ENCODE peak calls at places on chromosomes 1 and 21, in five cellular contexts. One of them, this sample, is unnamed.

GRCh38 chr1:40951943-40952743 is 27.4 kb upstream of the CTPS1 start:
- DNase-seq in kidney epithelial cell: no peak
- DNase-seq in A673: peak; percentile 62
- DNase-seq in stomach: peak; percentile 83
- DNase-seq in PC-3: peak; percentile 87
- DNase-seq in this sample: no peak

GRCh38 chr1:26468911-26469310 is 3.3 kb upstream of the HMGN2 start:
- DNase-seq in kidney epithelial cell: no peak
- DNase-seq in A673: no peak
- DNase-seq in stomach: peak; percentile 45
- DNase-seq in PC-3: no peak
- DNase-seq in this sample: no peak

GRCh38 chr1:21857142-21857839 is 45.2 kb downstream of the LDLRAD2 start:
- DNase-seq in kidney epithelial cell: no peak
- DNase-seq in A673: no peak
- DNase-seq in stomach: no peak
- DNase-seq in PC-3: no peak
- DNase-seq in this sample: peak; percentile 35

GRCh38 chr1:52727114-52727586 is 897 bp downstream of the ZYG11B start:
- DNase-seq in kidney epithelial cell: no peak
- DNase-seq in A673: peak; percentile 20
- DNase-seq in stomach: no peak
- DNase-seq in PC-3: peak; percentile 23
- DNase-seq in this sample: no peak

GRCh38 chr1:53681647-53682368 is 57.2 kb downstream of the GLIS1 start:
- DNase-seq in kidney epithelial cell: no peak
- DNase-seq in A673: peak; percentile 12
- DNase-seq in stomach: peak; percentile 48
- DNase-seq in PC-3: peak; percentile 71
- DNase-seq in this sample: no peak

GRCh38 chr1:48493031-48493430 is 21.0 kb upstream of the SPATA6 start:
- DNase-seq in kidney epithelial cell: no peak
- DNase-seq in A673: no peak
- DNase-seq in stomach: no peak
- DNase-seq in PC-3: no peak
- DNase-seq in this sample: no peak

GRCh38 chr1:95509989-95510388 is 276.0 kb downstream of the RWDD3 start:
- DNase-seq in kidney epithelial cell: no peak
- DNase-seq in A673: no peak
- DNase-seq in stomach: no peak
- DNase-seq in PC-3: no peak
- DNase-seq in this sample: no peak

GRCh38 chr1:3170566-3171453 is 101.8 kb downstream of the PRDM16 start:
- DNase-seq in kidney epithelial cell: no peak
- DNase-seq in A673: no peak
- DNase-seq in stomach: peak; percentile 91
- DNase-seq in PC-3: no peak
- DNase-seq in this sample: no peak

GRCh38 chr21:31397939-31398338 is 53.9 kb upstream of the TIAM1 start:
- DNase-seq in kidney epithelial cell: no peak
- DNase-seq in A673: no peak
- DNase-seq in stomach: no peak
- DNase-seq in PC-3: no peak
- DNase-seq in this sample: no peak

GRCh38 chr1:229368347-229368746 is 25.5 kb upstream of the CCSAP start:
- DNase-seq in kidney epithelial cell: no peak
- DNase-seq in A673: no peak
- DNase-seq in stomach: no peak
- DNase-seq in PC-3: no peak
- DNase-seq in this sample: no peak

GRCh38 chr1:227884370-227885134 is 63.2 kb downstream of the WNT9A start:
- DNase-seq in kidney epithelial cell: no peak
- DNase-seq in A673: no peak
- DNase-seq in stomach: peak; percentile 20
- DNase-seq in PC-3: no peak
- DNase-seq in this sample: no peak

GRCh38 chr1:154741747-154742495 is 128.2 kb downstream of the KCNN3 start:
- DNase-seq in kidney epithelial cell: no peak
- DNase-seq in A673: no peak
- DNase-seq in stomach: no peak
- DNase-seq in PC-3: no peak
- DNase-seq in this sample: no peak
- TF ChIP-seq CTCF in kidney epithelial cell: no peak
- TF ChIP-seq CTCF in A673: no peak
- TF ChIP-seq CTCF in stomach: no peak
- TF ChIP-seq CTCF in PC-3: peak; percentile 39
- TF ChIP-seq CTCF in this sample: no peak

GRCh38 chr21:45124596-45124995 is 50.2 kb downstream of the ADARB1 start:
- DNase-seq in kidney epithelial cell: no peak
- DNase-seq in A673: no peak
- DNase-seq in stomach: no peak
- DNase-seq in PC-3: no peak
- DNase-seq in this sample: no peak

GRCh38 chr21:45125347-45125746 is 51.0 kb downstream of the ADARB1 start:
- DNase-seq in kidney epithelial cell: no peak
- DNase-seq in A673: no peak
- DNase-seq in stomach: no peak
- DNase-seq in PC-3: no peak
- DNase-seq in this sample: no peak

GRCh38 chr21:45126983-45127382 is 52.6 kb downstream of the ADARB1 start:
- DNase-seq in kidney epithelial cell: no peak
- DNase-seq in A673: no peak
- DNase-seq in stomach: no peak
- DNase-seq in PC-3: no peak
- DNase-seq in this sample: no peak

GRCh38 chr21:45127937-45128336 is 53.6 kb downstream of the ADARB1 start:
- DNase-seq in kidney epithelial cell: no peak
- DNase-seq in A673: no peak
- DNase-seq in stomach: no peak
- DNase-seq in PC-3: no peak
- DNase-seq in this sample: no peak

DNA sequence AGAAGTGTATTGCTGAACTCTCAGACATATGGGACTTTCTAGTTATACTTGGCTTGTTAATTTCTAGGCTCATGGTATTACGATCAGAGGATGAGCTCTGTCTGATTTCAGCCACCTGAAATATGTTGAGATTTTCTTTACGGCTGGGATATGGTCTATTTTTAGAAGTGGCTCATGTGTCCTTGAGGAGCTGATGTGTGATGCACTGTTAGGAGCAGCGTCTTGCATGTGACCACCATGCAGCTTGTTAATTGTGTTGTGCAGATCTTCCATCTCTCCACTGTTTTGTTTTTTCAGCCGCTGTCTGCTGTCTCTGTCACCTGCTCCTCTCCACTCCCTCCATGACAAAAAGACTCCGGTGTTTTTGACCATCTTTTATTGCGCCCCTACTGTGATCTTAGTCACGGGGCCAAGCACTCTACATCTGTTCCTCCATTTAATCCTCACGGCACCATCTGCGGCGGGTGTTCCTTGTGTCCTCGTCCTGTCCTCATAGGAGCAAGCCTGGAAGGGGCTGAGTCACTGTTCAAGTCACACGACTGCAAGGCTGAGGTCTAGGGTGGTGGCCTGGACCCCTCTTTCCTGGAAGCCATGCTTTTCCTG is 51.8 kb downstream of the ADARB1 start:
- DNase-seq in kidney epithelial cell: no peak
- DNase-seq in A673: no peak
- DNase-seq in stomach: no peak
- DNase-seq in PC-3: no peak
- DNase-seq in this sample: no peak
- H3K4me3 ChIP-seq in kidney epithelial cell: no peak overlapping the region
- H3K4me3 ChIP-seq in A673: no peak overlapping the region
- H3K4me3 ChIP-seq in stomach: no peak overlapping the region
- H3K4me3 ChIP-seq in PC-3: no peak overlapping the region
- H3K4me3 ChIP-seq in this sample: no peak overlapping the region

GRCh38 chr1:92484472-92485373 is 2.0 kb downstream of the GFI1 start:
- DNase-seq in kidney epithelial cell: no peak
- DNase-seq in A673: peak; percentile 45
- DNase-seq in stomach: peak; percentile 48
- DNase-seq in PC-3: peak; percentile 22
- DNase-seq in this sample: no peak
- TF ChIP-seq CTCF in kidney epithelial cell: no peak
- TF ChIP-seq CTCF in A673: peak; percentile 7
- TF ChIP-seq CTCF in stomach: no peak
- TF ChIP-seq CTCF in PC-3: no peak
- TF ChIP-seq CTCF in this sample: no peak

GRCh38 chr1:99279525-99279924 is 15.2 kb downstream of the PLPPR4 start:
- DNase-seq in kidney epithelial cell: no peak
- DNase-seq in A673: no peak
- DNase-seq in stomach: no peak
- DNase-seq in PC-3: no peak
- DNase-seq in this sample: no peak
- H3K4me3 ChIP-seq in kidney epithelial cell: no peak overlapping the region
- H3K4me3 ChIP-seq in A673: no peak overlapping the region
- H3K4me3 ChIP-seq in stomach: no peak overlapping the region
- H3K4me3 ChIP-seq in PC-3: no peak overlapping the region
- H3K4me3 ChIP-seq in this sample: no peak overlapping the region

GRCh38 chr1:223135176-223135575 is 7.9 kb downstream of the TLR5 start:
- DNase-seq in kidney epithelial cell: no peak
- DNase-seq in A673: no peak
- DNase-seq in stomach: no peak
- DNase-seq in PC-3: peak; percentile 94
- DNase-seq in this sample: peak; percentile 53

GRCh38 chr1:223136086-223136485 is 7.0 kb downstream of the TLR5 start:
- DNase-seq in kidney epithelial cell: no peak
- DNase-seq in A673: no peak
- DNase-seq in stomach: no peak
- DNase-seq in PC-3: no peak
- DNase-seq in this sample: no peak

GRCh38 chr1:223137402-223138100 is 5.5 kb downstream of the TLR5 start:
- DNase-seq in kidney epithelial cell: no peak
- DNase-seq in A673: peak; percentile 75
- DNase-seq in stomach: no peak
- DNase-seq in PC-3: peak; percentile 59
- DNase-seq in this sample: peak; percentile 68

GRCh38 chr1:223133301-223133823 is 9.7 kb downstream of the TLR5 start:
- DNase-seq in kidney epithelial cell: no peak
- DNase-seq in A673: no peak
- DNase-seq in stomach: no peak
- DNase-seq in PC-3: no peak
- DNase-seq in this sample: no peak

GRCh38 chr1:223133824-223134435 is 9.1 kb downstream of the TLR5 start:
- DNase-seq in kidney epithelial cell: no peak
- DNase-seq in A673: peak; percentile 91
- DNase-seq in stomach: peak; percentile 91
- DNase-seq in PC-3: peak; percentile 94
- DNase-seq in this sample: peak; percentile 45
- TF ChIP-seq CTCF in kidney epithelial cell: peak; percentile 95
- TF ChIP-seq CTCF in A673: peak; percentile 97
- TF ChIP-seq CTCF in stomach: peak; percentile 95
- TF ChIP-seq CTCF in PC-3: peak; percentile 96
- TF ChIP-seq CTCF in this sample: peak; percentile 98

GRCh38 chr1:84732520-84732919 is 42.3 kb upstream of the SSX2IP start:
- DNase-seq in kidney epithelial cell: no peak
- DNase-seq in A673: no peak
- DNase-seq in stomach: no peak
- DNase-seq in PC-3: peak; percentile 51
- DNase-seq in this sample: no peak
- H3K4me3 ChIP-seq in kidney epithelial cell: no peak overlapping the region
- H3K4me3 ChIP-seq in A673: no peak overlapping the region
- H3K4me3 ChIP-seq in stomach: no peak overlapping the region
- H3K4me3 ChIP-seq in PC-3: no peak overlapping the region
- H3K4me3 ChIP-seq in this sample: no peak overlapping the region

DNA sequence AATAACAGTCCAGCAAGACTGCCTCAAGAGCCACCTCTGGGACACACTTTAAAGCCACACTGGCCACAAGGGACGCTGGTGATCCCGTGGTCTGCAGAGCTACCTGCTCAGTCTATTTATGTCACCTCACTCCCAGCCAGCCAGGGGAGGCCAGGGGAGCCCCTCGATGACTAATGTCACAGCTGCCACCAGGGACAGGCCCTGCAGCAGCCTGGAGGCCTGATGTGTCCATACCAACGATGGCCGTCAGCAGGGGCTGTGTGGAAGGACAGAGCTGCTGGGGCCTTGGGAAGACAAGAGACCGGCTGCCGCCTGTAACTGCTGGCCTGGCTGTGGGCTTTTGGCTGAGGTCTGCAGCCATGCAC is 71.0 kb downstream of the SIK1 start:
- DNase-seq in kidney epithelial cell: no peak
- DNase-seq in A673: no peak
- DNase-seq in stomach: no peak
- DNase-seq in PC-3: no peak
- DNase-seq in this sample: no peak
- TF ChIP-seq CTCF in kidney epithelial cell: no peak
- TF ChIP-seq CTCF in A673: no peak
- TF ChIP-seq CTCF in stomach: no peak
- TF ChIP-seq CTCF in PC-3: no peak
- TF ChIP-seq CTCF in this sample: no peak

GRCh38 chr1:61322769-61323168 is 240.4 kb downstream of the NFIA start:
- DNase-seq in kidney epithelial cell: no peak
- DNase-seq in A673: no peak
- DNase-seq in stomach: no peak
- DNase-seq in PC-3: peak; percentile 92
- DNase-seq in this sample: no peak

GRCh38 chr1:61320575-61320974 is 238.2 kb downstream of the NFIA start:
- DNase-seq in kidney epithelial cell: no peak
- DNase-seq in A673: no peak
- DNase-seq in stomach: no peak
- DNase-seq in PC-3: no peak
- DNase-seq in this sample: no peak

GRCh38 chr1:61322008-61322744 is 239.8 kb downstream of the NFIA start:
- DNase-seq in kidney epithelial cell: no peak
- DNase-seq in A673: no peak
- DNase-seq in stomach: no peak
- DNase-seq in PC-3: peak; percentile 71
- DNase-seq in this sample: no peak

GRCh38 chr1:61316493-61316892 is 234.1 kb downstream of the NFIA start:
- DNase-seq in kidney epithelial cell: no peak
- DNase-seq in A673: no peak
- DNase-seq in stomach: no peak
- DNase-seq in PC-3: no peak
- DNase-seq in this sample: no peak

GRCh38 chr1:61318319-61319125 is 236.2 kb downstream of the NFIA start:
- DNase-seq in kidney epithelial cell: no peak
- DNase-seq in A673: peak; percentile 45
- DNase-seq in stomach: no peak
- DNase-seq in PC-3: peak; percentile 45
- DNase-seq in this sample: peak; percentile 37
- H3K4me3 ChIP-seq in kidney epithelial cell: no peak overlapping the region
- H3K4me3 ChIP-seq in A673: no peak overlapping the region
- H3K4me3 ChIP-seq in stomach: peak overlapping the region; percentile 1
- H3K4me3 ChIP-seq in PC-3: no peak overlapping the region
- H3K4me3 ChIP-seq in this sample: no peak overlapping the region

DNA sequence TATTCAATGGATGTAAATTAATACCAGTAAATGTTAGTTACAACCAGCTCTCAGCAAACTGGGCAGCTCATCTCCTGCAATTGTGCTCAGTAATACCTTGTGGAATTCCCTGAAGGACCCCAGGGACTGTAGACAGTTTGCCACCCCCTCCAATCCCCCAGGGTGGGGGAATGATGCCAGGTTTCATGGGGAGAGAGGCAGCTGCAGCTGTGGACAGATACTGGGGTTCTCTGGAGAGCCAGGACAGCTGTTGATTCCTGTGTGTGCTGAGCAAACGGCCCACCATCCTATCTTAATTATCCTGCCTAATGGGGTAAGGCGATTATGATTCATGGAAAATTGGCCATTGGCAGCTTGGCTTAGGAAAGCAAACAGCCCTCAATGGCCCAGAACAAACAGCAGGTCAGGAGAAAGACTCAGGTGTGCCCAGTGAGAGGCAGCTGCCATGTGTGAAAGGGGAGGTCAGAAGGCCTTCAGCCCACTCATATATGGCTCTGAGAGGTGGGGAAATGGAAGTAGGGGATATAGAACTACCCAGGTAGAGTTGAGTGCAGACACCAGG is 148.9 kb upstream of the CTTNBP2NL start:
- DNase-seq in kidney epithelial cell: no peak
- DNase-seq in A673: no peak
- DNase-seq in stomach: no peak
- DNase-seq in PC-3: no peak
- DNase-seq in this sample: no peak
- TF ChIP-seq CTCF in kidney epithelial cell: no peak
- TF ChIP-seq CTCF in A673: no peak
- TF ChIP-seq CTCF in stomach: no peak
- TF ChIP-seq CTCF in PC-3: no peak
- TF ChIP-seq CTCF in this sample: no peak

This sample was measured in AG09309.